ENCODE peak calls at places on chromosome 12, in five cellular contexts. Z, G, J, V and S are unnamed samples.

GRCh38 chr12:46904406-46905240 is 78.8 kb upstream of the SLC38A4 start:
- DNase-seq in J (no peak), G (peak; percentile 27), V (no peak), Z (no peak), S (no peak)

GRCh38 chr12:52557481-52557880 is 4.5 kb upstream of the KRT71 start:
- DNase-seq in J (no peak), G (no peak), Z (no peak), V (no peak), S (no peak)

GRCh38 chr12:114476159-114476558 is 70.2 kb upstream of the TBX5 start:
- DNase-seq in V (no peak), G (peak; percentile 66), Z (peak; percentile 60), J (no peak), S (no peak)

GRCh38 chr12:91577586-91578539 is 395.2 kb upstream of the DCN start:
- DNase-seq in G (peak; percentile 35), J (no peak), V (no peak), Z (peak; percentile 23), S (no peak)

GRCh38 chr12:22860926-22861325 is 236.0 kb downstream of the ETNK1 start:
- DNase-seq in J (no peak), G (no peak), V (no peak), Z (peak; percentile 39), S (no peak)

GRCh38 chr12:121364657-121365265 is 12.6 kb upstream of the ANAPC5 start:
- DNase-seq in G (peak; percentile 8), Z (no peak), V (no peak), J (no peak), S (no peak)

GRCh38 chr12:52969828-52970569 is 21.1 kb downstream of the KRT18 start:
- DNase-seq in Z (no peak), J (no peak), V (no peak), G (no peak), S (no peak)

GRCh38 chr12:105773501-105773900 is 365.3 kb downstream of the NUAK1 start:
- DNase-seq in Z (no peak), G (no peak), J (no peak), V (no peak), S (no peak)

GRCh38 chr12:64780531-64781373 is 21.5 kb upstream of the GNS start:
- DNase-seq in Z (peak; percentile 40), G (no peak), V (no peak), J (peak; percentile 73), S (peak; percentile 44)

GRCh38 chr12:30988086-30988485 is 61.5 kb downstream of the TSPAN11 start:
- DNase-seq in J (no peak), V (no peak), G (no peak), Z (no peak), S (no peak)

GRCh38 chr12:118034429-118035193 is 18.1 kb downstream of the RFC5 start:
- DNase-seq in Z (peak; percentile 70), V (no peak), J (peak; percentile 55), G (peak; percentile 60), S (no peak)

GRCh38 chr12:30953946-30954766 is 27.6 kb downstream of the TSPAN11 start:
- DNase-seq in J (no peak), V (no peak), G (no peak), Z (no peak), S (no peak)

GRCh38 chr12:80935076-80935475 is 2.7 kb downstream of the LIN7A start:
- DNase-seq in Z (no peak), J (no peak), V (no peak), G (no peak), S (no peak)

GRCh38 chr12:79848321-79848720 is 86.6 kb downstream of the PPP1R12A start:
- DNase-seq in V (no peak), G (peak; percentile 65), J (no peak), Z (no peak), S (no peak)

GRCh38 chr12:97748298-97748697 is 285.7 kb downstream of the RMST start:
- DNase-seq in J (no peak), V (no peak), Z (no peak), G (no peak), S (no peak)

GRCh38 chr12:71694099-71694820 is 8.4 kb downstream of the TMEM19 start:
- DNase-seq in V (no peak), J (no peak), G (no peak), Z (no peak), S (no peak)

GRCh38 chr12:101877816-101878811 is 734 bp downstream of the DRAM1 start:
- DNase-seq in V (no peak), G (no peak), Z (peak; percentile 28), J (peak; percentile 61), S (no peak)

GRCh38 chr12:130026608-130027176 is 122.9 kb upstream of the TMEM132D start:
- DNase-seq in J (peak; percentile 67), Z (peak; percentile 51), G (no peak), V (no peak), S (no peak)

GRCh38 chr12:58915634-58916033 is 4.7 kb downstream of the LRIG3 start:
- DNase-seq in Z (no peak), G (peak; percentile 71), J (no peak), V (no peak), S (no peak)

GRCh38 chr12:104957388-104958008 is 592 bp downstream of the SLC41A2 start:
- DNase-seq in Z (no peak), V (no peak), G (no peak), J (no peak), S (no peak)

GRCh38 chr12:89117448-89118034 is 234.8 kb downstream of the DUSP6 start:
- DNase-seq in J (no peak), V (no peak), G (peak; percentile 2), Z (peak; percentile 51), S (no peak)

GRCh38 chr12:53205747-53206146 is 1.3 kb downstream of the ITGB7 start:
- DNase-seq in G (peak; percentile 89), V (no peak), J (peak; percentile 30), Z (no peak), S (no peak)

GRCh38 chr12:55728932-55729591 is at the start of gene CD63:
- DNase-seq in Z (peak; percentile 83), G (peak; percentile 88), J (peak; percentile 84), V (no peak), S (no peak)

GRCh38 chr12:131085125-131085815 is 131.6 kb downstream of the ADGRD1 start:
- DNase-seq in V (no peak), G (no peak), J (peak; percentile 24), Z (no peak), S (no peak)

GRCh38 chr12:54282949-54283593 is 2.5 kb downstream of the HNRNPA1 start:
- DNase-seq in G (no peak), V (no peak), Z (no peak), J (no peak), S (no peak)

GRCh38 chr12:38744056-38744455 is 161.3 kb downstream of the CPNE8 start:
- DNase-seq in V (no peak), Z (no peak), G (no peak), J (no peak), S (no peak)

GRCh38 chr12:8018666-8019581 is 13.6 kb upstream of the FOXJ2 start:
- DNase-seq in G (no peak), Z (peak; percentile 91), V (peak; percentile 70), J (peak; percentile 97), S (peak; percentile 41)

GRCh38 chr12:27710592-27711311 is at the start of gene MRPS35:
- DNase-seq in Z (peak; percentile 93), J (peak; percentile 91), G (peak; percentile 94), V (peak; percentile 60), S (peak; percentile 75)

GRCh38 chr12:100464529-100464928 is 9.1 kb upstream of the NR1H4 start:
- DNase-seq in V (no peak), G (no peak), J (no peak), Z (no peak), S (no peak)

GRCh38 chr12:53078425-53079225 is 565 bp downstream of the SPRYD3 start:
- DNase-seq in G (peak; percentile 29), V (no peak), J (no peak), Z (no peak), S (no peak)

GRCh38 chr12:124566181-124567034 is 1.0 kb downstream of the NCOR2 start:
- DNase-seq in V (no peak), G (peak; percentile 66), J (peak; percentile 91), Z (peak; percentile 94), S (peak; percentile 78)
- H3K4ac ChIP-seq in V (no peak overlapping the region), G (peak overlapping the region; percentile 95), J (no peak overlapping the region), Z (peak overlapping the region; percentile 92), S (peak overlapping the region; percentile 54)

DNA sequence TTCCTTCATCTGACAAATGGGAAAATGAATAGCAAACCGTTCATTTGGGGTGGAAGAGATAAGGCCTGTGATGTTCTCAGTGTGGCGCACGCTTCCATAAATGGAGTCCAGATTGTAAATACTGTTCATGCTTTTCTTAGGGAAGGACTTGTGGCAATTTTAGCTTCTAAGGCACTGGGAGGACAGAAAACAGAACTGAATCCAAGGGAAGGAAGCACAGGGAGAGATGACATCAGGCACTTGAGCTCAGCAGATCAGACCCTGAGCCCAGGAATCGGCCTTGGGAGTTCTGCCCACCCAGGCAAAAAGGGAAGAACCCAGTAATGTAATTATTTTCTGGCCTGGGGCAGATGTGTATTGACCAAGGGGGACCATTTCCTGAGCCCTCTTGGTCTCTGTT is 7.2 kb upstream of the SH2B3 start:
- DNase-seq in G (no peak), Z (no peak), J (no peak), V (no peak), S (no peak)
- H2AK5ac ChIP-seq in G (peak overlapping the region; percentile 83), Z (no peak overlapping the region), J (no peak overlapping the region), V (no peak overlapping the region), S (no peak overlapping the region)

DNA sequence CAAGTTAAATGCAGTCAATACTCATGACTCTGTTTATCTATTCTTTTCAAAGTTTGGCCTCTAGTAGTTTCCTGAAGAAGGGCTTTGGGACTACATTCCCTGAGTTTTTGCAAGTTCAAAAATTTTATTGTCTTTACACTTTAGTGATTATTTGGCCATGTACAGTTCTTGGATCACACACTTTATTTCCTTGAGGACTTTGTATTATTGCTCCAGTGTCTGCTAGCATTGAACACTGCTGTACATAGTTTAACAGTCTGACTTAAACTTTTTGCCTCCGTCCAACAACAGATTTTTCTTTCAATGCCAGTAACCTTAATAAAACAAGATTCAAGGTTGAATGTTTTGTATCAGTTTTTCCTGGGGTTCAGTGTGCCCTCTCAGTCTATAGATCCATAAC is 132.3 kb downstream of the DERA start:
- DNase-seq in V (no peak), Z (no peak), J (no peak), G (no peak), S (no peak)
- H3K4ac ChIP-seq in V (no peak overlapping the region), Z (no peak overlapping the region), J (no peak overlapping the region), G (no peak overlapping the region), S (no peak overlapping the region)

DNA sequence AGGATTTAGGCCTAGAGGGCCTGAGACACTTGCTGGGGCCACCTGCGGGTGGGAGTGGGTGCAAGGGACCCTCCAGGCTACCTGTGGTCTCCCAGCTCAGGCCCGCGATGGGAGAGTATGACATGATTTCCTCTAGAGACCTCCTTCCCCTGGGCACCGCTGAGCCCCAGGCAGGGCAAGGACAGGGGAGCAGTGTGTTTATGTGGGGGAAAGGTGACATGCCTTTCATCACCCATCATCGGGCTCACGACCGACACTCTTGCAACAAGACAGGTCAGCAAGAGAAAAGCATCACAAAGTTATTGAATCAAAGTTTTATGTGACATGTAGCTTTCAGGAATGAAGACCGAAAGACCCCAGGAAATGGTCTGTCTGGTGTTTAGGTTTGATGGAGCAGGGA is 19.9 kb downstream of the SH2B3 start:
- DNase-seq in Z (no peak), V (no peak), G (peak; percentile 39), J (no peak), S (no peak)
- H2AK5ac ChIP-seq in Z (no peak overlapping the region), V (no peak overlapping the region), G (peak overlapping the region; percentile 40), J (no peak overlapping the region), S (no peak overlapping the region)

GRCh38 chr12:108563804-108564151 is 1.4 kb downstream of the ISCU start:
- DNase-seq in G (no peak), V (no peak), J (no peak), Z (no peak), S (no peak)
- H3K4ac ChIP-seq in G (no peak overlapping the region), V (no peak overlapping the region), J (no peak overlapping the region), Z (no peak overlapping the region), S (no peak overlapping the region)